ENCODE peak calls at places on chromosomes 13 and 19, in five cellular contexts. V is mesenchymal stem cell, J is IMR-90, D is H1, A is H9. M is an unnamed sample.

GRCh38 chr19:13441810-13442512 is 64.3 kb downstream of the CACNA1A start:
- DNase-seq in V (peak; percentile 8), D (peak; percentile 85), J (peak; percentile 51), A (peak; percentile 73), M (peak; percentile 79)

GRCh38 chr13:98480915-98481510 is 95.9 kb downstream of the STK24 start:
- DNase-seq in J (peak; percentile 69), V (peak; percentile 80), A (no peak), D (no peak), M (no peak)

GRCh38 chr19:16921766-16922591 is 33.2 kb downstream of the F2RL3 start:
- DNase-seq in V (no peak), A (no peak), J (no peak), D (no peak), M (no peak)

GRCh38 chr19:16883518-16883917 is 5.3 kb upstream of the F2RL3 start:
- DNase-seq in D (no peak), V (no peak), A (no peak), J (no peak), M (no peak)

GRCh38 chr13:37984357-37984756 is 114.8 kb upstream of the TRPC4 start:
- DNase-seq in D (no peak), A (peak; percentile 50), V (no peak), J (no peak), M (no peak)

GRCh38 chr19:55325172-55325571 is at the start of gene TMEM150B:
- DNase-seq in D (no peak), J (no peak), A (no peak), V (no peak), M (no peak)

GRCh38 chr19:7654401-7654800 is 14.4 kb upstream of the RETN start:
- DNase-seq in J (peak; percentile 5), D (no peak), V (no peak), A (no peak), M (no peak)

GRCh38 chr13:44117351-44117750 is 237.6 kb downstream of the LACC1 start:
- DNase-seq in J (peak; percentile 48), D (no peak), A (no peak), V (peak; percentile 68), M (no peak)

GRCh38 chr19:16760990-16761389 is 41.3 kb downstream of the NWD1 start:
- DNase-seq in V (no peak), J (no peak), A (no peak), D (no peak), M (no peak)

GRCh38 chr19:29537601-29538000 is 11.8 kb downstream of the VSTM2B start:
- DNase-seq in A (no peak), D (peak; percentile 30), J (no peak), V (no peak), M (no peak)

GRCh38 chr13:83229574-83230300 is 652.5 kb downstream of the SLITRK1 start:
- DNase-seq in J (peak; percentile 40), A (no peak), V (peak; percentile 14), D (no peak), M (no peak)

GRCh38 chr13:111484129-111484925 is 163.9 kb downstream of the TEX29 start:
- DNase-seq in A (no peak), D (no peak), J (no peak), V (no peak), M (no peak)

GRCh38 chr13:23175920-23176319 is 4.9 kb upstream of the SGCG start:
- DNase-seq in D (no peak), J (peak; percentile 11), A (no peak), V (no peak), M (no peak)

GRCh38 chr19:5893907-5894703 is 9.5 kb downstream of the NDUFA11 start:
- DNase-seq in V (no peak), D (no peak), A (no peak), J (no peak), M (no peak)

GRCh38 chr13:48131481-48131992 is 36.6 kb upstream of the MED4 start:
- DNase-seq in J (no peak), V (no peak), A (no peak), D (no peak), M (no peak)

GRCh38 chr19:42199440-42200115 is 17.9 kb downstream of the DEDD2 start:
- DNase-seq in A (peak; percentile 84), V (no peak), J (no peak), D (no peak), M (no peak)
- H2AFZ ChIP-seq in A (no peak overlapping the region), V (no peak overlapping the region), J (no peak overlapping the region), D (no peak overlapping the region), M (no peak overlapping the region)

DNA sequence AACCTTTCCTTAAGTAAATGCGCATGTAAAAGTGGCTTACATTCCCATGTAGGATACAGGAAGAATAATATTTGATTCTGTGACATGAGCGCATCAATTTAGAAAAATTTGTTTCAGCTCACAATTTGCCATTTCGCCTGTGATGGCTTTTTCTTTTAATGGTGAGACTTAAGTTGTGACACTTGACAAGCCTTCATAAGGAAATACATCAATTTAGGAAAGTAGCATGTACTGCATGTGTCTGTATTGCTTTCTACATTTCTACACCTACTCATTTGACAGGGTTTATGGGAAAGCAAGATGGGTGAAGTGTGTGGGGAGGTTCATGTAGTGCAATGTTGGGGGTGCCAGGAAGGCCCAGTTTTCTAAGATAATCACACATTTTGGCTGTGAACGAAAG is 12.1 kb upstream of the SCEL start:
- DNase-seq in D (no peak), V (no peak), A (no peak), J (no peak), M (no peak)
- H2BK15ac ChIP-seq in D (no peak overlapping the region), V (no peak overlapping the region), A (no peak overlapping the region), J (no peak overlapping the region), M (no peak overlapping the region)

GRCh38 chr19:40443131-40443929 is 805 bp downstream of the SERTAD3 start:
- DNase-seq in A (peak; percentile 100), D (peak; percentile 97), J (peak; percentile 100), V (peak; percentile 100), M (peak; percentile 100)
- H3K23ac ChIP-seq in A (no peak overlapping the region), D (no peak overlapping the region), J (peak overlapping the region; percentile 99), V (peak overlapping the region; percentile 70), M (no peak overlapping the region)

DNA sequence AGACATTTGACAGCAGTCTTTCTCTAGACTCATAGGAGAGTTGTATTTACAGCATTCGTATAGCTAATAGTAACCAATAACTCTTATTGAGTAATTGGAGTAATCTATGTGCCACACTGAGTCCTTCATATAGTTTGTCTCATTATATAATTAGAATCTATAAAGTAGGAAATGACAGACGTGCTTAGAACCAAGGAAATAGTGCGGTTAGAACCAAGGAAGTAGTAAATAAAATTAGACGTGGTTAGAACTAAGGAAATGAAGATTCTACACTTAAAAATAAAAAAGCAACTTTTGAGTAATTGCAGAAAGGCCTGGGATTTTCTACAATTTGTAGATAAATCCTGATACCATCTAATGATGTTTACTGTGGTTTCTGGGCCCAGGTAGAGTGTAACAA is 107.8 kb upstream of the TNFSF11 start:
- DNase-seq in A (no peak), D (no peak), J (no peak), V (no peak), M (no peak)
- H2AFZ ChIP-seq in A (no peak overlapping the region), D (no peak overlapping the region), J (no peak overlapping the region), V (no peak overlapping the region), M (no peak overlapping the region)

DNA sequence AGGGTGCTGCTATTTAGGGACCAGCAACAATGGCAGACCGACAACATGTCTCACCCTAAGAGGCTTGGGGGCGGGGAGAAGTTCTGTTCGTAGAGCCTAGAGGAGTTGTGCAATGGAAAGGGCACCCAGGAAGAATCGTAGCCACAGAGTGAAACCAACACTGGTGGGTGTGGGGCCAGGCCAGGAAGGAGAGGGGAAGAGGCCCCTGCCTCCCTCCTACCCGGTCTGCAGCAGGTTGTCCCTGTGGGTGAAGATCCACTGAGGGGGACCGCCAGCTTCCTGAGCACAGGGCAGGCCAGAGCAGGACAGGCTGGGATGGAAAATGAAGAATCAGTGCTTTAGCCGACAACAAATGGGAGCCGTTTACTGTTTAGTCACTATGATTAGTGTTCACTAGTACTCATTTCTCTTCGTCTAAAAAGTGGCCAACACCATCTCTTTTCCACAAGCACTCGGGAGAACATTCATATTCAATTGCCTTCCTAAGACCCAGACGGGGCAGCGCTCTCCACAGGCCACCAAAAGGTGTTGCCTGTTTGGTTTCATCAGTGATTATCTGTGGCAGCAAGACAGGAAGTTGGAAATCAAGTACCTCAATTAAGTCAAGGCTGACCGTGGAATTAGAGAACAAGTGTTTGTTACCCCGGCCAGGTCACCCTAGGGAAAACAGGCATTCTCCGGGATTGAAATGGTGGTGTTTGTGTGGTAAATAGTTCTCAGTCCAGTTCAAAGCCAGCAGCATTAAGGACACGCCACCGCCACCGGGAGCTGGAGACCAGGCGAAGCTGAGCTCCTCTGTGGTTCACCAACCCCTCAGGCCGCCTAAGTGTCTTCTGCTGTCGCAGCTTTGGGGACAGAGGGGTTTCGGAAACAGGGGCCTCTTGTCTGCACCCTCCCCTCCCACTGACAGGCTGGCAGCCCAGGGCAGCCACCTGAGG is 1.0 kb upstream of the ATP11A start:
- DNase-seq in D (peak; percentile 65), A (peak; percentile 44), J (no peak), V (peak; percentile 46), M (no peak)
- H2BK15ac ChIP-seq in D (peak overlapping the region; percentile 53), A (no peak overlapping the region), J (no peak overlapping the region), V (no peak overlapping the region), M (peak overlapping the region; percentile 41)

GRCh38 chr19:18830488-18830887 is 1.3 kb upstream of the UPF1 start:
- DNase-seq in V (no peak), D (no peak), A (no peak), J (no peak), M (no peak)

GRCh38 chr19:18832331-18833140 is 777 bp downstream of the UPF1 start:
- DNase-seq in V (peak; percentile 51), D (peak; percentile 67), J (no peak), A (peak; percentile 57), M (peak; percentile 30)

GRCh38 chr19:18833141-18833476 is 1.4 kb downstream of the UPF1 start:
- DNase-seq in D (no peak), J (no peak), V (peak; percentile 34), A (no peak), M (no peak)

GRCh38 chr19:18833849-18834643 is 2.3 kb downstream of the UPF1 start:
- DNase-seq in D (no peak), J (no peak), A (no peak), V (peak; percentile 21), M (no peak)

GRCh38 chr19:18831524-18832330 is at the start of gene UPF1:
- DNase-seq in D (peak; percentile 97), V (peak; percentile 90), A (peak; percentile 96), J (peak; percentile 88), M (peak; percentile 93)
- H3K23ac ChIP-seq in D (no peak within 1 kb of the TSS), V (peak within 1 kb of the TSS; percentile 53), A (no peak within 1 kb of the TSS), J (peak within 1 kb of the TSS; percentile 53), M (peak within 1 kb of the TSS; percentile 93)

M was measured in neuronal stem cell.